ENCODE peak calls at places on chromosomes 11 and 22, in seven cellular contexts. T, M, W, Z, X, P and S are unnamed samples.
A peak's percentile ranks its signal among the peaks of the same experiment; 100 is the strongest.

GRCh38 chr22:46688949-46689348 is 49.1 kb downstream of the CERK start:
- DNase-seq in Z (no peak), T (no peak), M (no peak), X (no peak), P (no peak), W (no peak), S (no peak)

GRCh38 chr11:46290598-46291309 is 13.3 kb downstream of the CREB3L1 start:
- DNase-seq in T (peak; percentile 90), M (no peak), Z (peak; percentile 98), W (peak; percentile 90), P (peak; percentile 94), X (peak; percentile 98), S (no peak)

GRCh38 chr22:39264344-39265116 is 19.7 kb upstream of the PDGFB start:
- DNase-seq in P (no peak), T (no peak), Z (no peak), M (peak; percentile 46), W (no peak), X (no peak), S (no peak)

GRCh38 chr11:58844600-58844999 is at the start of gene GLYATL2:
- DNase-seq in P (no peak), T (no peak), M (no peak), Z (no peak), X (no peak), W (no peak), S (no peak)

GRCh38 chr11:77647906-77648305 is 10.3 kb upstream of the CLNS1A start:
- DNase-seq in X (no peak), T (no peak), W (no peak), P (no peak), Z (no peak), M (no peak), S (no peak)

GRCh38 chr11:100525635-100526034 is 161.5 kb upstream of the ARHGAP42 start:
- DNase-seq in X (no peak), M (no peak), T (no peak), Z (no peak), P (peak; percentile 70), W (peak; percentile 35), S (peak; percentile 58)

GRCh38 chr22:20109411-20110358 is 6.2 kb upstream of the RANBP1 start:
- DNase-seq in T (peak; percentile 76), Z (no peak), M (no peak), X (no peak), P (no peak), W (no peak), S (no peak)

GRCh38 chr11:128708660-128709059 is 14.8 kb downstream of the FLI1 start:
- DNase-seq in T (no peak), W (no peak), P (no peak), M (no peak), Z (no peak), X (no peak), S (no peak)

GRCh38 chr22:38487946-38488345 is 18.2 kb downstream of the DDX17 start:
- DNase-seq in M (no peak), X (no peak), W (no peak), T (no peak), P (no peak), Z (no peak), S (no peak)

GRCh38 chr22:26589367-26589844 is 526 bp downstream of the TPST2 start:
- DNase-seq in X (peak; percentile 37), W (peak; percentile 54), P (peak; percentile 68), Z (no peak), T (peak; percentile 81), M (peak; percentile 38), S (peak; percentile 69)

GRCh38 chr11:134207538-134208239 is 16.1 kb downstream of the NCAPD3 start:
- DNase-seq in P (peak; percentile 38), W (peak; percentile 43), Z (peak; percentile 21), T (no peak), M (no peak), X (peak; percentile 43), S (peak; percentile 56)

GRCh38 chr11:122101625-122102291 is 14.3 kb downstream of the BLID start:
- DNase-seq in M (no peak), Z (peak; percentile 91), W (peak; percentile 86), X (peak; percentile 95), P (peak; percentile 92), T (peak; percentile 72), S (no peak)

DNA sequence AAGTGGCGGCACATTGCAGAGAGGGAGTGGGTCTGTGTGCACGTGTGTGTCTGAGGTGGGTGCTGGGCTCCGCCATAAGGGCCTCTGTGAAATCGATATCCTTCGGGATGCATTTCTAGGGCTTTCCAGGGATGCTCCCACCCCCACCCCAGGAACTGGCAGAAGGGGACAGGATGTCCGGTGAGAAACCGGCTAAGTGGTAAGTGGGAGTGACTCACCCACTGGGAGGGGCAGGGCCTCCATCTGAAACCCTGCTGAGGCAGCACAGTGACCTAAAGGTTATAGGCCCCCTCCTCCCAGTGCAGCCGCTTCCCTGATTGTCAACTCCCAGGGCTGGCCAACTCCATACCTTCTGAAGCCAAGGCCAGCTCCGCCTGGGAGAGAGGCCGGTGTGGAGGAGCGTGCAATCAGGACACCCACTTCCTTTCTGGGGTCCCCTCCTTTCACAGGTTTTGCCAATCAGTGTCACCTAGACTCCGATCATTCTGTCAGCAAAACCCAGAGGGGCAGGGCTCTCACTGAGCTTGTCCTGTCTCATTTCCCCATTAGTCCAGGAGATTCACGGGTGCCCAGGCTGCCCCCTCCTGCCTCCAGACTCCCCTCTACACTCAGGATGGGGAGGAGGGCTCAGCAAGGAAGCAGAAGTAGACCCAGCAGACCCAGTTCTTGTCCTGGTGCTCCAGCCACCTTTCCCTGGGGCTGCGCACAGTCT is 44.5 kb downstream of the NECTIN1 start:
- DNase-seq in W (no peak), P (peak; percentile 91), M (no peak), T (no peak), Z (peak; percentile 69), X (peak; percentile 31), S (no peak)
- H3K9ac ChIP-seq in W (no peak overlapping the region), P (peak overlapping the region; percentile 2), M (no peak overlapping the region), T (no peak overlapping the region), Z (no peak overlapping the region), X (no peak overlapping the region), S (no peak overlapping the region)

DNA sequence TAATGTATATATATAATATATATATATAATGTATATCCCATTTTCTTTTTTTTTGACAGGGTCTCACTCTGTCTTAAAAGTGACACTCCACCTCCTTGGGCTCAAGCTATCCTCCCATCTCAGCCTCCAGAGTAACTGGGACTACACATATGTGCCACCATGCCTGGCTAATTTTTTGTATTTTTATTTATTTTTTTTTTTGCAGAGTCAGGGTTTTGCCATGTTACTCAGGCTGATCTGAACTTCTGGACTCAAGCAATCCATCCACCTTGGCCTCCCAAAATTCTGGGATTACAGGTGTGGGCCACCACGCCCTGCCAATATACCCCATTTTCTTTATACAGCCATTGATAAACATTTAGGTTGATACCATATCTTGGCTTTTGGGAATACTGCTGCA is 33.9 kb upstream of the SLC22A24 start:
- DNase-seq in X (no peak), T (no peak), P (no peak), Z (no peak), M (no peak), W (no peak), S (no peak)
- H3K4me1 ChIP-seq in X (peaks cover 7% of the 10 kb centered on the region), T (no peaks in the 10 kb centered on the region), P (peaks cover 4% of the 10 kb centered on the region), Z (no peaks in the 10 kb centered on the region), M (no peaks in the 10 kb centered on the region), W (peaks cover 7% of the 10 kb centered on the region), S (no peaks in the 10 kb centered on the region)

GRCh38 chr11:64092119-64092760 is 56.5 kb downstream of the FLRT1 start:
- DNase-seq in Z (no peak), T (no peak), W (no peak), X (no peak), P (no peak), M (no peak), S (no peak)

GRCh38 chr11:64092761-64093136 is 57.0 kb downstream of the FLRT1 start:
- DNase-seq in Z (no peak), M (no peak), T (no peak), P (no peak), X (no peak), W (peak; percentile 51), S (no peak)

GRCh38 chr11:64089493-64089892 is 53.8 kb downstream of the FLRT1 start:
- DNase-seq in X (no peak), M (no peak), W (no peak), P (no peak), Z (no peak), T (no peak), S (no peak)

GRCh38 chr11:64089915-64090810 is 54.4 kb downstream of the FLRT1 start:
- DNase-seq in Z (no peak), M (no peak), W (no peak), P (no peak), X (no peak), T (no peak), S (no peak)

DNA sequence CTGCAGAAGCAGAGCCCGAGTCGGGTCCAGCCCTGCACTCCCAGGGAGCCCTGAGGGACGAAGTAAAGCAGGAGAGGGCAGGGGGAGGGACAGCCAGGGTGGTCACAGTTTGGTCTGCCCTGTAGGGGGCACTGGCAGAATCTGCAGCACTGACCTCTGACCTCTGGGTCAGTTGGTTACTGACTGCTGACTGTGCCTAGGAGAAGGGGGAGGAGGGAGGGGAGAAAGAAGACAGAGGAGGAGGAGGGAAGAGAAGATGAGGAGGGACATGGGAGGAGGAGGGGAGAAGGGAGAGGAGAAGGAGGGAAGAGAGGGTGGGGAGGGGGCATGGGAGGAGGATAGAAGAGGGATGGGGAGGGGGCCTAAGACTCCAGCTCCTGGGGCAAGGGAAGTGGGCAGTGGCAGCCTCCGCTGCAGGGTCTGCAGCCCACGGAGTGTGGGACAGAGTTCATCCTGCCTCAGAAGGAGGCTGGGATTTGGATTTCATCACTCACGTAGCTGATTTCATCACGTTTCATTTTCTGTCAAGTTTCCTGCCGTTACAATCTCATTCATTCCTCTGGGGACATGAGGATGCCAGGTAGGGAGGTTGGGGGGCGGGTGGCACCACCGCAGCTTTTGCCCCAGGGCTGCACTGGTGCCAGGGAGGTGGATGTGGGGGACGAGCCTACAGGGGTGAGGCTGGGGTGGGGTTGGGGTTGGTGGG is 55.2 kb downstream of the FLRT1 start:
- DNase-seq in X (peak; percentile 76), P (peak; percentile 30), M (no peak), W (peak; percentile 64), Z (peak; percentile 80), T (no peak), S (no peak)
- H3K9ac ChIP-seq in X (peak overlapping the region; percentile 17), P (no peak overlapping the region), M (no peak overlapping the region), W (no peak overlapping the region), Z (no peak overlapping the region), T (no peak overlapping the region), S (no peak overlapping the region)

GRCh38 chr11:1434941-1435340 is 45.2 kb downstream of the BRSK2 start:
- DNase-seq in T (no peak), M (no peak), P (no peak), Z (no peak), X (no peak), W (no peak), S (no peak)
- H3K4me1 ChIP-seq in T (no peaks in the 10 kb centered on the region), M (peaks cover 3% of the 10 kb centered on the region), P (peaks cover 3% of the 10 kb centered on the region), Z (no peaks in the 10 kb centered on the region), X (no peaks in the 10 kb centered on the region), W (peaks cover 8% of the 10 kb centered on the region), S (no peaks in the 10 kb centered on the region)